ENCODE peak calls at places on chromosome 15, in ten cellular contexts. U is HCT116, I is psoas muscle, R is PC-3, M is ovary, B is tibial artery, X is esophagus muscularis mucosa, L is astrocyte, K is adrenal gland, J is pancreas. N is an unnamed sample.

GRCh38 chr15:82275410-82275809 is 12.8 kb downstream of the SAXO2 start:
- DNase-seq in U (no peak), I (no peak), R (no peak), M (no peak), B (no peak), X (no peak), L (no peak), K (no peak), J (no peak), N (no peak)

GRCh38 chr15:62365795-62366442 is 200.8 kb upstream of the C2CD4B start:
- DNase-seq in U (no peak), I (no peak), R (peak; percentile 6), M (no peak), B (no peak), X (no peak), L (no peak), K (no peak), J (peak; percentile 16), N (no peak)

GRCh38 chr15:27619204-27619603 is 479.9 kb downstream of the OCA2 start:
- DNase-seq in U (no peak), I (no peak), R (no peak), M (no peak), B (no peak), X (no peak), L (no peak), K (no peak), J (no peak), N (no peak)

GRCh38 chr15:70431854-70432253 is 331.5 kb downstream of the UACA start:
- DNase-seq in U (no peak), I (no peak), R (no peak), M (no peak), B (no peak), X (no peak), L (no peak), K (no peak), J (no peak), N (no peak)

GRCh38 chr15:66838671-66839239 is 136.7 kb downstream of the SMAD6 start:
- DNase-seq in U (peak; percentile 24), I (no peak), R (peak; percentile 43), M (no peak), B (no peak), X (no peak), L (peak; percentile 36), K (no peak), J (no peak), N (no peak)

GRCh38 chr15:23866832-23867231 is 179.7 kb upstream of the NDN start:
- DNase-seq in U (no peak), I (no peak), R (peak; percentile 41), M (no peak), B (no peak), X (no peak), L (no peak), K (peak; percentile 11), J (no peak), N (no peak)

GRCh38 chr15:52100807-52101206 is 11.8 kb downstream of the BCL2L10 start:
- DNase-seq in U (peak; percentile 35), I (peak; percentile 85), R (peak; percentile 81), M (peak; percentile 71), B (peak; percentile 82), X (no peak), L (peak; percentile 86), K (peak; percentile 83), J (no peak), N (peak; percentile 79)

GRCh38 chr15:78537266-78537665 is 3.0 kb upstream of the PSMA4 start:
- DNase-seq in U (no peak), I (no peak), R (no peak), M (no peak), B (no peak), X (no peak), L (no peak), K (no peak), J (no peak), N (no peak)

GRCh38 chr15:22778796-22779195 is 7.6 kb upstream of the NIPA1 start:
- DNase-seq in U (no peak), I (no peak), R (no peak), M (no peak), B (no peak), X (no peak), L (peak; percentile 10), K (no peak), J (no peak), N (no peak)

GRCh38 chr15:97235285-97235985 is 725.1 kb upstream of the ARRDC4 start:
- DNase-seq in U (peak; percentile 15), I (no peak), R (peak; percentile 70), M (peak; percentile 37), B (no peak), X (peak; percentile 92), L (peak; percentile 9), K (peak; percentile 62), J (peak; percentile 21), N (peak; percentile 26)

DNA sequence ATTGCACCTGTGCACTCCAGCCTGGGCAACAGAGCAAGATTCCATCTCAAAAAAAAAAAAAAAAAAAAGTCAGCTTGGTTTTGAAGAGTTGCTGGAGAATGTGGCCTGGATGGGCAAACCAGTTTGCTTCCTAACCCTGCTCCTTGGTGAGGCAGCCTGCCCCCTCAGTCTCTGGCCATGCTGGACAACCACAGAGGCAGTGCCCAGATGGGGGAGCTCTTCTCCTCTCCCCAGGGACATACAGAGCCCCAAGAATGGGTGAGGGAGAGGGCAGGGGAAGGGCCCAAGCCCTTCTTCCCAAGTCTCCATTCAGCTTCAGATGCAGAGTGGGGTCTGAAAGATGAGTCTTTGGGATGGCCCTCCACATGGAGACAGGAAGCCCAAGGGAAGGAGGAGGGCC is 27.9 kb downstream of the CD276 start:
- DNase-seq in U (no peak), I (no peak), R (no peak), M (no peak), B (no peak), X (no peak), L (no peak), K (no peak), J (no peak), N (no peak)
- TF ChIP-seq CTCF in U (peak; percentile 21), I (no peak), R (peak; percentile 34), M (no peak), B (no peak), X (no peak), L (no peak), K (no peak), J (no peak), N (peak; percentile 29)

DNA sequence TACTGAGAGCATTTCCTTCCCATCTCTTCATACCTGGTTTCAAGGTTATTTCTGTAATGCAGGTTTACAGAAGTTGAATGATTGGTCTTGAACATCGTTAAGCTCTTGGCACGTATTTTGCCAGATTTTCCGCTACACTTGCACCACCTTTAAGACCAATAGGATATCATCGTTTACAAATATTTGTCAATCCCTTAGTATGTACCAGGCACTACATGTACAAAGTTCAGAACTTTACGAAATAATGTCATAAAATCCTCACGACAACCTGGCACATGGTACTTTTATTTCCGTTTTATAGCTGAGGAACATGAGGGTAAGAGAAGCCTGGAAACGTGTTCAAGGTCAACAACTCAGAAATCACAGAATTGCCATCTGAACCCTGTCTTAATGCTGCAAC is 6.3 kb downstream of the LRRK1 start:
- DNase-seq in U (no peak), I (no peak), R (no peak), M (no peak), B (no peak), X (peak; percentile 72), L (no peak), K (no peak), J (no peak), N (no peak)
- H3K4me1 ChIP-seq in U (peaks cover 6% of the 10 kb centered on the region), I (peaks cover 11% of the 10 kb centered on the region), R (peaks cover 21% of the 10 kb centered on the region), M (no peaks in the 10 kb centered on the region), B (no peaks in the 10 kb centered on the region), X (no peaks in the 10 kb centered on the region), L (no peaks in the 10 kb centered on the region), K (no peaks in the 10 kb centered on the region), J (no peaks in the 10 kb centered on the region), N (no peaks in the 10 kb centered on the region)

GRCh38 chr15:39586387-39587171 is 5.7 kb downstream of the THBS1 start:
- DNase-seq in U (no peak), I (no peak), R (peak; percentile 26), M (no peak), B (no peak), X (no peak), L (peak; percentile 76), K (no peak), J (no peak), N (no peak)

GRCh38 chr15:39589193-39589814 is 8.4 kb downstream of the THBS1 start:
- DNase-seq in U (no peak), I (no peak), R (peak; percentile 5), M (no peak), B (no peak), X (no peak), L (no peak), K (no peak), J (no peak), N (no peak)

GRCh38 chr15:39588531-39589192 is 7.8 kb downstream of the THBS1 start:
- DNase-seq in U (no peak), I (no peak), R (peak; percentile 1), M (no peak), B (no peak), X (no peak), L (no peak), K (no peak), J (no peak), N (no peak)

GRCh38 chr15:39587291-39587909 is 6.5 kb downstream of the THBS1 start:
- DNase-seq in U (no peak), I (no peak), R (no peak), M (no peak), B (no peak), X (no peak), L (no peak), K (no peak), J (no peak), N (no peak)

DNA sequence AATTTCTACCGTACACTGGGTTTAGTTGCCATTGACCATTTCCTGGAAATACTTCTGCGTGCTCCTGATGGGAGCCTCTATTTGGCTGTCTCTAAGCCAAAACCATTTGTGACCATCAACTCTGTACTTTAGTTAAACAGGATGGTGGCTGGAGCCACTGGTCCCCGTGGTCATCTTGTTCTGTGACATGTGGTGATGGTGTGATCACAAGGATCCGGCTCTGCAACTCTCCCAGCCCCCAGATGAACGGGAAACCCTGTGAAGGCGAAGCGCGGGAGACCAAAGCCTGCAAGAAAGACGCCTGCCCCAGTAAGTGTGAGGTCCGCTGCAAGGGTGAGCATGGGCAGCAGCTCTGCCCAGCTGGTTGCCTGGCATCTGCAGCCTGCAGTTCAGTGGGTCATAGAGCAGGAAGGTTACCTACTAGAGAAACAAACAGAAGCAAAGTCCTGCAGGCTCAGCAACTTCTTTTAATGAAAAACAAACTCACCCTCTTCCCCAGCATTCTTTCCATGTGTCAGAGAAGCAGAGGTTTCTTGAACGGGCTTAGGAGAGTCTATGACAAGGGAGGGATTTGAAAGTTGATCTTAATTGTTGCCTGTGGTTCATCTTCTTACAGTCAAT is 7.1 kb downstream of the THBS1 start:
- DNase-seq in U (no peak), I (no peak), R (no peak), M (peak; percentile 21), B (no peak), X (no peak), L (no peak), K (no peak), J (no peak), N (no peak)
- H3K27ac ChIP-seq in U (no peak overlapping the region), I (no peak overlapping the region), R (no peak overlapping the region), M (peak overlapping the region; percentile 15), B (no peak overlapping the region), X (peak overlapping the region; percentile 56), L (no peak overlapping the region), K (no peak overlapping the region), J (no peak overlapping the region), N (no peak overlapping the region)

DNA sequence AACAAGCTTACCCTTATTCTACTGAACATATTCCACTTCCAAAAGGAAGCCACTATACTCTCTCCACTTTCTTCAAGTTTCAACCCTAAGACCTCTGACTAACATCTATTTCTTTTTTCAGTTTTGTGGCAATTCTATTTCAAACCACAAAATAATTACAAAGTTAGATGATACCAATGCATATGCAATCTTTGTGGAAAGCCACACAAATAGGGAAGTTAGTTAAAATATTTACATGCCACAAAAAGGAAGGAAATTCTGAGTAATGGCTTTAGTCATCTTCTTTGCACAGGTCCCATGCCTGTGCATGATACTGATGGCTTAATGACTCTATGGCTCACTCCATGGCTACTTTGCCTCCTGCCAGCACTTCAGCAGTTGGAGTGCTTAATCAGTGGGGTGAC is 57.0 kb upstream of the MCTP2 start:
- DNase-seq in U (no peak), I (no peak), R (peak; percentile 75), M (no peak), B (no peak), X (no peak), L (peak; percentile 57), K (no peak), J (no peak), N (no peak)
- TF ChIP-seq CTCF in U (no peak), I (no peak), R (no peak), M (no peak), B (no peak), X (no peak), L (no peak), K (no peak), J (no peak), N (no peak)

N was measured in left ventricle myocardium inferior.